ENCODE peak calls at places on chromosomes 5 and 9, in eight cellular contexts. K, E, W, C, J, Q, X and D are unnamed samples.

GRCh38 chr9:116096046-116096445 is 57.5 kb upstream of the PAPPA start:
- DNase-seq in K (no peak), E (no peak), W (no peak), C (no peak), J (no peak), Q (no peak), X (no peak), D (no peak)

GRCh38 chr5:19795218-19795617 is 192.8 kb downstream of the CDH18 start:
- DNase-seq in K (no peak), E (peak; percentile 7), W (no peak), C (no peak), J (no peak), Q (no peak), X (no peak), D (no peak)

GRCh38 chr9:112881366-112881765 is 9.3 kb downstream of the SLC46A2 start:
- DNase-seq in K (no peak), E (no peak), W (no peak), C (no peak), J (no peak), Q (no peak), X (no peak), D (no peak)

GRCh38 chr9:16368425-16369087 is 501.9 kb downstream of the BNC2 start:
- DNase-seq in K (no peak), E (no peak), W (peak; percentile 69), C (no peak), J (peak; percentile 5), Q (no peak), X (no peak), D (no peak)

GRCh38 chr5:54637654-54638053 is 120.1 kb downstream of the SNX18 start:
- DNase-seq in K (no peak), E (no peak), W (no peak), C (no peak), J (no peak), Q (no peak), X (no peak), D (no peak)

GRCh38 chr5:145792840-145793239 is 42.3 kb downstream of the PRELID2 start:
- DNase-seq in K (no peak), E (no peak), W (no peak), C (no peak), J (no peak), Q (no peak), X (no peak), D (no peak)

GRCh38 chr5:130616161-130616560 is 548.9 kb downstream of the HINT1 start:
- DNase-seq in K (no peak), E (no peak), W (no peak), C (no peak), J (no peak), Q (no peak), X (no peak), D (no peak)

GRCh38 chr5:135591277-135591676 is 12.5 kb upstream of the CXCL14 start:
- DNase-seq in K (no peak), E (no peak), W (no peak), C (no peak), J (no peak), Q (no peak), X (no peak), D (no peak)

GRCh38 chr5:156815988-156816599 is 34.0 kb upstream of the PPP1R2B start:
- DNase-seq in K (no peak), E (peak; percentile 29), W (no peak), C (peak; percentile 50), J (peak; percentile 66), Q (peak; percentile 52), X (no peak), D (peak; percentile 25)

GRCh38 chr5:38621840-38622513 is 65.5 kb upstream of the LIFR start:
- DNase-seq in K (no peak), E (no peak), W (no peak), C (no peak), J (no peak), Q (no peak), X (no peak), D (no peak)

GRCh38 chr5:102765350-102765749 is 10.2 kb downstream of the PAM start:
- DNase-seq in K (no peak), E (no peak), W (no peak), C (no peak), J (no peak), Q (no peak), X (no peak), D (no peak)

GRCh38 chr9:8679405-8679951 is 879.9 kb upstream of the DMAC1 start:
- DNase-seq in K (no peak), E (no peak), W (no peak), C (no peak), J (no peak), Q (no peak), X (no peak), D (no peak)

GRCh38 chr9:77649109-77649812 is 1.1 kb upstream of the GNA14 start:
- DNase-seq in K (no peak), E (no peak), W (no peak), C (peak; percentile 17), J (no peak), Q (no peak), X (no peak), D (no peak)

GRCh38 chr5:231661-232060 is 13.5 kb downstream of the SDHA start:
- DNase-seq in K (no peak), E (no peak), W (no peak), C (no peak), J (no peak), Q (no peak), X (no peak), D (no peak)

GRCh38 chr9:70510157-70510770 is 95.8 kb upstream of the KLF9 start:
- DNase-seq in K (peak; percentile 36), E (peak; percentile 51), W (peak; percentile 3), C (peak; percentile 20), J (peak; percentile 38), Q (peak; percentile 17), X (no peak), D (peak; percentile 59)

GRCh38 chr9:35464056-35465025 is 25.6 kb upstream of the RUSC2 start:
- DNase-seq in K (no peak), E (no peak), W (no peak), C (no peak), J (no peak), Q (no peak), X (no peak), D (no peak)

GRCh38 chr5:54329731-54330709 is 19.6 kb upstream of the ARL15 start:
- DNase-seq in K (no peak), E (no peak), W (no peak), C (no peak), J (no peak), Q (no peak), X (no peak), D (peak; percentile 20)

GRCh38 chr9:6889868-6890267 is 132.1 kb downstream of the KDM4C start:
- DNase-seq in K (no peak), E (no peak), W (no peak), C (no peak), J (no peak), Q (no peak), X (no peak), D (no peak)

GRCh38 chr5:174198541-174198940 is 153.0 kb downstream of the NSG2 start:
- DNase-seq in K (no peak), E (no peak), W (no peak), C (no peak), J (no peak), Q (no peak), X (no peak), D (no peak)

GRCh38 chr5:146906803-146907202 is 28.2 kb upstream of the PPP2R2B start:
- DNase-seq in K (no peak), E (peak; percentile 13), W (no peak), C (no peak), J (peak; percentile 87), Q (no peak), X (no peak), D (no peak)

GRCh38 chr5:141850183-141850768 is 27.9 kb downstream of the PCDH1 start:
- DNase-seq in K (peak; percentile 18), E (peak; percentile 50), W (no peak), C (peak; percentile 79), J (no peak), Q (peak; percentile 69), X (peak; percentile 32), D (peak; percentile 37)

GRCh38 chr5:69484891-69485290 is 7.7 kb upstream of the OCLN start:
- DNase-seq in K (no peak), E (no peak), W (no peak), C (no peak), J (no peak), Q (no peak), X (no peak), D (no peak)

GRCh38 chr5:143679777-143680176 is 132.2 kb upstream of the HMHB1 start:
- DNase-seq in K (no peak), E (no peak), W (no peak), C (no peak), J (no peak), Q (no peak), X (no peak), D (no peak)

GRCh38 chr5:80146036-80146435 is 109.8 kb downstream of the SERINC5 start:
- DNase-seq in K (no peak), E (no peak), W (no peak), C (no peak), J (no peak), Q (no peak), X (no peak), D (no peak)

GRCh38 chr9:134689320-134690181 is 47.9 kb downstream of the COL5A1 start:
- DNase-seq in K (no peak), E (peak; percentile 84), W (no peak), C (peak; percentile 82), J (peak; percentile 84), Q (peak; percentile 80), X (no peak), D (peak; percentile 61)

GRCh38 chr5:20494706-20495105 is 506.7 kb upstream of the CDH18 start:
- DNase-seq in K (no peak), E (no peak), W (no peak), C (no peak), J (no peak), Q (no peak), X (no peak), D (no peak)